ENCODE peak calls at places on chromosomes 12 and 14, in nine cellular contexts. One of them, this sample, is unnamed. For H3K4me1, the result is how much of the 10 kb centered on the place peaks cover.

GRCh38 chr12:130401703-130402102 is 64.0 kb downstream of the PIWIL1 start:
- DNase-seq in Peyer's patch: no peak
- DNase-seq in A549: peak
- DNase-seq in ascending aorta: peak
- DNase-seq in left lung: no peak
- DNase-seq in suprapubic skin: no peak
- DNase-seq in tibial artery: no peak
- DNase-seq in psoas muscle: no peak
- DNase-seq in IMR-90: no peak
- DNase-seq in this sample: no peak

GRCh38 chr12:100716658-100716948 is 78.0 kb upstream of the ANO4 start:
- DNase-seq in Peyer's patch: no peak
- DNase-seq in A549: peak
- DNase-seq in ascending aorta: no peak
- DNase-seq in left lung: no peak
- DNase-seq in suprapubic skin: no peak
- DNase-seq in tibial artery: no peak
- DNase-seq in psoas muscle: no peak
- DNase-seq in IMR-90: no peak
- DNase-seq in this sample: no peak

GRCh38 chr12:117365072-117365616 is 3.7 kb upstream of the NOS1 start:
- DNase-seq in Peyer's patch: no peak
- DNase-seq in A549: no peak
- DNase-seq in ascending aorta: no peak
- DNase-seq in left lung: no peak
- DNase-seq in suprapubic skin: no peak
- DNase-seq in tibial artery: no peak
- DNase-seq in psoas muscle: no peak
- DNase-seq in IMR-90: no peak
- DNase-seq in this sample: no peak

GRCh38 chr12:39440781-39441180 is 2.1 kb downstream of the KIF21A start:
- DNase-seq in Peyer's patch: no peak
- DNase-seq in A549: peak
- DNase-seq in ascending aorta: no peak
- DNase-seq in left lung: no peak
- DNase-seq in suprapubic skin: no peak
- DNase-seq in tibial artery: no peak
- DNase-seq in psoas muscle: no peak
- DNase-seq in IMR-90: no peak
- DNase-seq in this sample: no peak

GRCh38 chr14:76926521-76927251 is 100.5 kb downstream of the LRRC74A start:
- DNase-seq in Peyer's patch: no peak
- DNase-seq in A549: no peak
- DNase-seq in ascending aorta: peak
- DNase-seq in left lung: no peak
- DNase-seq in suprapubic skin: no peak
- DNase-seq in tibial artery: peak
- DNase-seq in psoas muscle: no peak
- DNase-seq in IMR-90: peak
- DNase-seq in this sample: peak

GRCh38 chr12:116141833-116142162 is 135.7 kb downstream of the MED13L start:
- DNase-seq in Peyer's patch: no peak
- DNase-seq in A549: no peak
- DNase-seq in ascending aorta: no peak
- DNase-seq in left lung: no peak
- DNase-seq in suprapubic skin: no peak
- DNase-seq in tibial artery: no peak
- DNase-seq in psoas muscle: no peak
- DNase-seq in IMR-90: no peak
- DNase-seq in this sample: no peak

GRCh38 chr14:51095854-51096823 is 1.2 kb upstream of the TRIM9 start:
- DNase-seq in Peyer's patch: no peak
- DNase-seq in A549: peak
- DNase-seq in ascending aorta: peak
- DNase-seq in left lung: peak
- DNase-seq in suprapubic skin: peak
- DNase-seq in tibial artery: peak
- DNase-seq in psoas muscle: peak
- DNase-seq in IMR-90: peak
- DNase-seq in this sample: peak

GRCh38 chr14:65141523-65141922 is 39.2 kb upstream of the MAX start:
- DNase-seq in Peyer's patch: no peak
- DNase-seq in A549: no peak
- DNase-seq in ascending aorta: no peak
- DNase-seq in left lung: no peak
- DNase-seq in suprapubic skin: no peak
- DNase-seq in tibial artery: no peak
- DNase-seq in psoas muscle: no peak
- DNase-seq in IMR-90: no peak
- DNase-seq in this sample: no peak

GRCh38 chr14:93266127-93266526 is 59.1 kb downstream of the UBR7 start:
- DNase-seq in Peyer's patch: no peak
- DNase-seq in A549: no peak
- DNase-seq in ascending aorta: no peak
- DNase-seq in left lung: no peak
- DNase-seq in suprapubic skin: no peak
- DNase-seq in tibial artery: no peak
- DNase-seq in psoas muscle: no peak
- DNase-seq in IMR-90: no peak
- DNase-seq in this sample: no peak

GRCh38 chr14:102528441-102529170 is 19.0 kb upstream of the ANKRD9 start:
- DNase-seq in Peyer's patch: no peak
- DNase-seq in A549: no peak
- DNase-seq in ascending aorta: no peak
- DNase-seq in left lung: no peak
- DNase-seq in suprapubic skin: no peak
- DNase-seq in tibial artery: no peak
- DNase-seq in psoas muscle: no peak
- DNase-seq in IMR-90: no peak
- DNase-seq in this sample: no peak

GRCh38 chr12:130288201-130288600 is 49.5 kb upstream of the PIWIL1 start:
- DNase-seq in Peyer's patch: no peak
- DNase-seq in A549: no peak
- DNase-seq in ascending aorta: no peak
- DNase-seq in left lung: no peak
- DNase-seq in suprapubic skin: no peak
- DNase-seq in tibial artery: no peak
- DNase-seq in psoas muscle: no peak
- DNase-seq in IMR-90: no peak
- DNase-seq in this sample: no peak

GRCh38 chr14:70268760-70269159 is 80.0 kb upstream of the SLC8A3 start:
- DNase-seq in Peyer's patch: no peak
- DNase-seq in A549: no peak
- DNase-seq in ascending aorta: no peak
- DNase-seq in left lung: no peak
- DNase-seq in suprapubic skin: no peak
- DNase-seq in tibial artery: no peak
- DNase-seq in psoas muscle: no peak
- DNase-seq in IMR-90: no peak
- DNase-seq in this sample: no peak

GRCh38 chr14:35332517-35333346 is 40.5 kb downstream of the PSMA6 start:
- DNase-seq in Peyer's patch: peak
- DNase-seq in A549: peak
- DNase-seq in ascending aorta: no peak
- DNase-seq in left lung: no peak
- DNase-seq in suprapubic skin: no peak
- DNase-seq in tibial artery: no peak
- DNase-seq in psoas muscle: no peak
- DNase-seq in IMR-90: no peak
- DNase-seq in this sample: no peak

GRCh38 chr14:97442363-97442762 is 645.2 kb downstream of the VRK1 start:
- DNase-seq in Peyer's patch: no peak
- DNase-seq in A549: no peak
- DNase-seq in ascending aorta: no peak
- DNase-seq in left lung: no peak
- DNase-seq in suprapubic skin: no peak
- DNase-seq in tibial artery: no peak
- DNase-seq in psoas muscle: no peak
- DNase-seq in IMR-90: no peak
- DNase-seq in this sample: no peak

GRCh38 chr12:6063379-6063735 is 61.1 kb downstream of the VWF start:
- DNase-seq in Peyer's patch: no peak
- DNase-seq in A549: no peak
- DNase-seq in ascending aorta: no peak
- DNase-seq in left lung: no peak
- DNase-seq in suprapubic skin: no peak
- DNase-seq in tibial artery: no peak
- DNase-seq in psoas muscle: no peak
- DNase-seq in IMR-90: no peak
- DNase-seq in this sample: no peak

GRCh38 chr14:33568935-33569579 is 381.8 kb downstream of the EGLN3 start:
- DNase-seq in Peyer's patch: no peak
- DNase-seq in A549: no peak
- DNase-seq in ascending aorta: no peak
- DNase-seq in left lung: no peak
- DNase-seq in suprapubic skin: no peak
- DNase-seq in tibial artery: no peak
- DNase-seq in psoas muscle: no peak
- DNase-seq in IMR-90: no peak
- DNase-seq in this sample: no peak
- H3K4me1 ChIP-seq in Peyer's patch: under half
- H3K4me1 ChIP-seq in A549: under half
- H3K4me1 ChIP-seq in ascending aorta: under half
- H3K4me1 ChIP-seq in left lung: under half
- H3K4me1 ChIP-seq in suprapubic skin: under half
- H3K4me1 ChIP-seq in tibial artery: under half
- H3K4me1 ChIP-seq in psoas muscle: under half
- H3K4me1 ChIP-seq in IMR-90: under half
- H3K4me1 ChIP-seq in this sample: under half

DNA sequence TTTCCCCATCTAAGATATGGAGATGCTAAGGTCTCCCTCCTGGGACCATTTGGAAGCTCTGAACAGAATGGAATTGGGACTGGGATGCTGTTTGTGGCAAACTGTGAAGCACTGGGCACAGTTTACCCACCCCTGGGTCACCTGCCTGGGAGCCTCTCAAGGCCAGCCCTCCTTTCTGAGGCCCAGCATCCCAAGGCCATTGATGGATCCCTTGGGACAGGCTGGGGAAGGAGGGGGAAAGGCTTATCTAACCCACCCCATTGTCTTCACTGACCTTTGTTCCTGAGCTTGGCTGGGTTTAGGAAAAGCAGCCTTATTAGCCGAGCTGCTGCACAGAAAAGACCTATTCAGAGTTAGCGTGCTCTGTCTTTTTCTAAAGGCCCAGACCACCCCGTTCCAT is 5.2 kb downstream of the CCDC85C start:
- DNase-seq in Peyer's patch: no peak
- DNase-seq in A549: no peak
- DNase-seq in ascending aorta: no peak
- DNase-seq in left lung: no peak
- DNase-seq in suprapubic skin: no peak
- DNase-seq in tibial artery: no peak
- DNase-seq in psoas muscle: no peak
- DNase-seq in IMR-90: no peak
- DNase-seq in this sample: no peak
- H3K4me1 ChIP-seq in Peyer's patch: under half
- H3K4me1 ChIP-seq in A549: half or more
- H3K4me1 ChIP-seq in ascending aorta: under half
- H3K4me1 ChIP-seq in left lung: half or more
- H3K4me1 ChIP-seq in suprapubic skin: half or more
- H3K4me1 ChIP-seq in tibial artery: under half
- H3K4me1 ChIP-seq in psoas muscle: under half
- H3K4me1 ChIP-seq in IMR-90: under half
- H3K4me1 ChIP-seq in this sample: under half

GRCh38 chr14:60848066-60848465 is 113.5 kb downstream of the MNAT1 start:
- DNase-seq in Peyer's patch: no peak
- DNase-seq in A549: peak
- DNase-seq in ascending aorta: no peak
- DNase-seq in left lung: no peak
- DNase-seq in suprapubic skin: no peak
- DNase-seq in tibial artery: no peak
- DNase-seq in psoas muscle: no peak
- DNase-seq in IMR-90: no peak
- DNase-seq in this sample: no peak
- H3K4me1 ChIP-seq in Peyer's patch: under half
- H3K4me1 ChIP-seq in A549: under half
- H3K4me1 ChIP-seq in ascending aorta: under half
- H3K4me1 ChIP-seq in left lung: under half
- H3K4me1 ChIP-seq in suprapubic skin: under half
- H3K4me1 ChIP-seq in tibial artery: under half
- H3K4me1 ChIP-seq in psoas muscle: under half
- H3K4me1 ChIP-seq in IMR-90: under half
- H3K4me1 ChIP-seq in this sample: under half

GRCh38 chr14:103537175-103537990 is 8.4 kb downstream of the TRMT61A start:
- DNase-seq in Peyer's patch: no peak
- DNase-seq in A549: no peak
- DNase-seq in ascending aorta: no peak
- DNase-seq in left lung: peak
- DNase-seq in suprapubic skin: no peak
- DNase-seq in tibial artery: no peak
- DNase-seq in psoas muscle: peak
- DNase-seq in IMR-90: peak
- DNase-seq in this sample: no peak

GRCh38 chr14:103538291-103539055 is 9.5 kb downstream of the TRMT61A start:
- DNase-seq in Peyer's patch: no peak
- DNase-seq in A549: no peak
- DNase-seq in ascending aorta: no peak
- DNase-seq in left lung: peak
- DNase-seq in suprapubic skin: no peak
- DNase-seq in tibial artery: no peak
- DNase-seq in psoas muscle: peak
- DNase-seq in IMR-90: no peak
- DNase-seq in this sample: no peak

GRCh38 chr14:103541494-103541943 is 12.5 kb downstream of the TRMT61A start:
- DNase-seq in Peyer's patch: no peak
- DNase-seq in A549: no peak
- DNase-seq in ascending aorta: no peak
- DNase-seq in left lung: no peak
- DNase-seq in suprapubic skin: no peak
- DNase-seq in tibial artery: no peak
- DNase-seq in psoas muscle: peak
- DNase-seq in IMR-90: no peak
- DNase-seq in this sample: no peak

GRCh38 chr14:103540816-103541493 is 12.0 kb downstream of the TRMT61A start:
- DNase-seq in Peyer's patch: no peak
- DNase-seq in A549: no peak
- DNase-seq in ascending aorta: no peak
- DNase-seq in left lung: peak
- DNase-seq in suprapubic skin: no peak
- DNase-seq in tibial artery: no peak
- DNase-seq in psoas muscle: peak
- DNase-seq in IMR-90: no peak
- DNase-seq in this sample: peak

DNA sequence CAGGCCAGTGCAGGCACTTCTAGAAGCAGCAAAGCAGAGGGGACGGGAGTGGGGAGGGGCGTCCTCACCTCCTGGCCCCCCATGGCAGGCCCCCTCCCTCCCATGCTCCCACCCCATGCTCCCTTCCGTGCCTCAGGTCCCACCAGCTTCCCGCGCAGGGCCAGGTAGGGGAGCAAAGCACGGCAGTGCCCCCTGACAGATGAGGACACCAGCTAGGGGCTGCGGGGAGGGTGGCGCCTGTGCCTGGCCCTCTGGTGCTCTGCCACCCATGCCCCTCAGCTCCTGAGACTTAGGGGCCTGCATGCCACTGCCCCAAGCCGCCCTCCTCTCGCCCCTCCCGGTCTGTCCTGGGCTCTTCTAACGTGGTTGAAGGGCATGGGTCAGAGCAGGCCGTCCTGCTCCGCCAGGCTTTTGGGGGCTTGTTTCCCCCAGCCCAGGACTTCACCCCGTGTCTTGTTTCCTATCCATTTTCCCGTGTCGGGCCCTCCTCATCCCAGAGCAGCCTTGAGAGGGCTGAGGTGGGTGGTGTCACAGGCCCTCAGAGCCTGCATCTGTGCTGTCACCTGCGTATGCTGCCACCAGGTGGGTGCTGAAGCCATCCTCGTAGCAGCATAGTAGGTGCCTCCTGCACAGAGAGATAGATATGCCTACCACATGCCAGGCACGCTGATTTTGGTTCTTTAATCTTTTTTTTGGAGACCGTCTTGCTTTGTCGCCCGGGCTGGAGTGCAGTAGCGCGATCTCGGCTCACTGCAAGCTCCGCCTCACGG is 10.2 kb downstream of the TRMT61A start:
- DNase-seq in Peyer's patch: no peak
- DNase-seq in A549: no peak
- DNase-seq in ascending aorta: no peak
- DNase-seq in left lung: peak
- DNase-seq in suprapubic skin: no peak
- DNase-seq in tibial artery: no peak
- DNase-seq in psoas muscle: peak
- DNase-seq in IMR-90: no peak
- DNase-seq in this sample: no peak
- H3K4me1 ChIP-seq in Peyer's patch: under half
- H3K4me1 ChIP-seq in A549: under half
- H3K4me1 ChIP-seq in ascending aorta: half or more
- H3K4me1 ChIP-seq in left lung: under half
- H3K4me1 ChIP-seq in suprapubic skin: half or more
- H3K4me1 ChIP-seq in tibial artery: half or more
- H3K4me1 ChIP-seq in psoas muscle: half or more
- H3K4me1 ChIP-seq in IMR-90: under half
- H3K4me1 ChIP-seq in this sample: under half

This sample was measured in SJCRH30.